ENCODE peak calls at places on chromosomes 1 and 21, in six cellular contexts. L is T-helper 1 cell; W is thyroid gland; N is mucosa of gallbladder; I is kidney tubule cell; Y is activated naive CD4-positive, alpha-beta T cell treated with Interleukin-2 at 50 U/mL for 16 hours. G is an unnamed sample.

GRCh38 chr21:39079617-39080016 is 103.6 kb downstream of the PSMG1 start:
- DNase-seq in W (no peak), L (no peak), N (peak), Y (no peak), I (no peak), G (no peak)

GRCh38 chr1:98388431-98388830 is 273.1 kb upstream of the SNX7 start:
- DNase-seq in Y (no peak), I (peak), W (no peak), L (peak), N (peak), G (no peak)

GRCh38 chr21:31929548-31929947 is 56.7 kb downstream of the HUNK start:
- DNase-seq in L (no peak), Y (no peak), I (no peak), N (no peak), W (no peak), G (no peak)

GRCh38 chr1:67561704-67562113 is 123.3 kb upstream of the GADD45A start:
- DNase-seq in N (peak), L (peak), I (peak), W (peak), Y (peak), G (peak)

GRCh38 chr1:9388628-9389184 is 96.0 kb downstream of the SPSB1 start:
- DNase-seq in L (no peak), I (no peak), Y (no peak), N (no peak), W (no peak), G (no peak)

GRCh38 chr1:163656367-163656766 is 334.6 kb downstream of the NUF2 start:
- DNase-seq in N (no peak), I (no peak), L (no peak), Y (no peak), W (no peak), G (no peak)

GRCh38 chr1:21035794-21036193 is 140.9 kb downstream of the EIF4G3 start:
- DNase-seq in W (no peak), Y (no peak), I (no peak), L (no peak), N (no peak), G (no peak)

GRCh38 chr1:163970699-163971098 is 588.3 kb upstream of the PBX1 start:
- DNase-seq in L (no peak), W (no peak), Y (no peak), N (no peak), I (no peak), G (no peak)

GRCh38 chr1:218674280-218674773 is 329.2 kb downstream of the TGFB2 start:
- DNase-seq in N (peak), Y (no peak), W (peak), L (no peak), I (peak), G (no peak)

GRCh38 chr21:41611966-41612606 is 104.1 kb upstream of the TMPRSS2 start:
- DNase-seq in N (peak), W (peak), L (no peak), Y (no peak), I (peak), G (no peak)

GRCh38 chr1:156422602-156423091 is 53.6 kb downstream of the RHBG start:
- DNase-seq in W (peak), L (no peak), N (no peak), Y (no peak), I (peak), G (no peak)

GRCh38 chr1:35460796-35461195 is 96.4 kb downstream of the KIAA0319L start:
- DNase-seq in Y (no peak), I (no peak), N (no peak), W (no peak), L (no peak), G (no peak)

GRCh38 chr1:41502912-41503311 is 18.4 kb upstream of the EDN2 start:
- DNase-seq in W (peak), Y (no peak), N (no peak), I (peak), L (no peak), G (no peak)

GRCh38 chr1:113991467-113991997 is 12.3 kb downstream of the OLFML3 start:
- DNase-seq in L (no peak), W (no peak), Y (no peak), I (no peak), N (no peak), G (no peak)

GRCh38 chr1:230464618-230465017 is 38.5 kb upstream of the PGBD5 start:
- DNase-seq in N (no peak), W (no peak), I (peak), L (no peak), Y (no peak), G (no peak)

GRCh38 chr1:18256318-18257235 is 149.0 kb downstream of the IGSF21 start:
- DNase-seq in I (peak), L (no peak), Y (no peak), W (peak), N (peak), G (no peak)

GRCh38 chr1:115084902-115085505 is 4.3 kb downstream of the TSPAN2 start:
- DNase-seq in W (no peak), N (no peak), Y (no peak), L (no peak), I (no peak), G (no peak)

GRCh38 chr1:32746130-32746529 is 43.6 kb upstream of the SYNC start:
- DNase-seq in L (no peak), I (no peak), N (no peak), Y (no peak), W (peak), G (no peak)

GRCh38 chr1:5340560-5341130 is 651.6 kb downstream of the NPHP4 start:
- DNase-seq in I (no peak), W (no peak), N (no peak), L (no peak), Y (no peak), G (no peak)

GRCh38 chr1:59058681-59059441 is 238.0 kb upstream of the FGGY start:
- DNase-seq in I (no peak), Y (no peak), N (no peak), L (no peak), W (no peak), G (no peak)

GRCh38 chr1:54581621-54582035 is 33.6 kb downstream of the ACOT11 start:
- DNase-seq in I (peak), N (peak), W (peak), L (no peak), Y (no peak), G (no peak)

GRCh38 chr1:39425634-39426033 is 65.8 kb upstream of the BMP8A start:
- DNase-seq in W (no peak), N (no peak), Y (no peak), I (no peak), L (no peak), G (no peak)

G was measured in activated T-helper 9 cell treated with anti-CD3 and anti-CD28 coated beads, Interleukin-2, amount 50 U/mL, for 16 hours.